ENCODE peak calls at places on chromosomes 6 and 20, in four cellular contexts. H is prostate gland, Q is pancreas, S is ovary. O is an unnamed sample.

GRCh38 chr20:20009784-20010253 is 7.3 kb upstream of the NAA20 start:
- DNase-seq in H (no peak), Q (no peak), S (no peak), O (no peak)

GRCh38 chr20:46831633-46832011 is 63.0 kb upstream of the EYA2 start:
- DNase-seq in H (no peak), Q (no peak), S (no peak), O (no peak)

GRCh38 chr6:52385074-52385473 is 23.1 kb downstream of the PAQR8 start:
- DNase-seq in H (no peak), Q (no peak), S (no peak), O (no peak)

GRCh38 chr6:128641701-128642100 is 121.3 kb upstream of the PTPRK start:
- DNase-seq in H (no peak), Q (no peak), S (no peak), O (no peak)

GRCh38 chr6:169074551-169074950 is 179.1 kb downstream of the THBS2 start:
- DNase-seq in H (no peak), Q (no peak), S (no peak), O (no peak)

GRCh38 chr6:158849899-158850806 is 31.0 kb upstream of the EZR start:
- DNase-seq in H (peak; percentile 29), Q (no peak), S (no peak), O (peak; percentile 54)

GRCh38 chr6:26233608-26234420 is 131.2 kb upstream of the BTN3A2 start:
- DNase-seq in H (peak; percentile 79), Q (no peak), S (no peak), O (peak; percentile 58)

GRCh38 chr6:89495961-89496535 is 63.1 kb downstream of the ANKRD6 start:
- DNase-seq in H (no peak), Q (no peak), S (no peak), O (no peak)

GRCh38 chr6:21431526-21431925 is 162.0 kb upstream of the SOX4 start:
- DNase-seq in H (no peak), Q (no peak), S (no peak), O (no peak)

GRCh38 chr6:24931752-24932691 is 3.7 kb downstream of the RIPOR2 start:
- DNase-seq in H (no peak), Q (no peak), S (no peak), O (no peak)

GRCh38 chr6:24931296-24931695 is 4.5 kb downstream of the RIPOR2 start:
- DNase-seq in H (no peak), Q (no peak), S (no peak), O (no peak)

GRCh38 chr6:24929255-24929654 is 6.5 kb downstream of the RIPOR2 start:
- DNase-seq in H (no peak), Q (no peak), S (no peak), O (no peak)

GRCh38 chr6:24927985-24928735 is 7.6 kb downstream of the RIPOR2 start:
- DNase-seq in H (no peak), Q (no peak), S (no peak), O (no peak)

GRCh38 chr6:24930386-24930785 is 5.4 kb downstream of the RIPOR2 start:
- DNase-seq in H (no peak), Q (no peak), S (no peak), O (no peak)
- H3K4me3 ChIP-seq in H (no peak overlapping the region), Q (no peak overlapping the region), S (no peak overlapping the region), O (no peak overlapping the region)

DNA sequence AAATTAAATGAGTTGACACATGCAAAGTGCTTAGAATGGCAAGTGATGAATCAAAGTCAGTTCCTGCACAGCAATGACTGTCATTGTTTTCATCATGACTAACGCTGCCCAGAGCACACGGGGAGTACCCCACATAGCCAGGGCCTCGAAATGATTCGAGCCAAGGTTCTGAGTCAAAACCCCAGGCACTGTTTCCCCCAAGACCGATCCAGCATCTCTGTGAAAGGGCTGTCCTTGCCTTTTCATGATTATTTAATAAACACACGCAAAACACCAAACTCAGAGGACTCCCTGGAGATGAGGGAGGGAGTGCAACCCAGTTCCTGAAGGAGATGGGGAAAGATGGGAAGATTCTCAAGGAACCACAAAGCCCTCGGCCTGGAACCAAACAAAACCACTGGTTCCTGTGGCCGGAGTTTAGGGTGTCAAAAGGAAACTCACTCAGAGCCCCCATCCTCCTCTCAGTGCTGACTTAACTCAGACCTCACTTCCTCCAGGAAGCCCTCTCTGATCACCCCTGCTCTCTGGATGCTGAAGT is 3.8 kb downstream of the PREX1 start:
- DNase-seq in H (no peak), Q (no peak), S (no peak), O (no peak)
- H3K4me3 ChIP-seq in H (no peak overlapping the region), Q (no peak overlapping the region), S (no peak overlapping the region), O (no peak overlapping the region)

DNA sequence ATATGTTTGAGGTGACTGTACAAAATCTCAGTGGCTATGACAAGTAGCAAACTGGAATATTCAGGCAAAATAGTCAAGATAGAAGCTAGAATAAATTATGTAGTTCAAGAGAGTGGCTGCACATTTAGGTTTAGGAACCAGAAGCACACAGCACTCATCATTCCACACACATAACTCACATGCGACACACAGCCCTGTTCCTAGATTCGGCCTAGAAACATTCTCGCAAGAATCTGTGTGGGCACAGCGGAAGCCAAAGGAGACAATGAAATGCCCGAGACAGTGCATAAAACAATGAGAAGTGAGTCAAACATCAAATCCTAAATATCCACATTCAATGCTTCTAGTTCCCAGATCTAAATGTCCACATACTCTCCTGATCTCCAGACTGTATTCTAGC is 9.5 kb upstream of the SUPT3H start:
- DNase-seq in H (no peak), Q (no peak), S (no peak), O (no peak)
- H3K4me3 ChIP-seq in H (no peak overlapping the region), Q (no peak overlapping the region), S (no peak overlapping the region), O (no peak overlapping the region)

DNA sequence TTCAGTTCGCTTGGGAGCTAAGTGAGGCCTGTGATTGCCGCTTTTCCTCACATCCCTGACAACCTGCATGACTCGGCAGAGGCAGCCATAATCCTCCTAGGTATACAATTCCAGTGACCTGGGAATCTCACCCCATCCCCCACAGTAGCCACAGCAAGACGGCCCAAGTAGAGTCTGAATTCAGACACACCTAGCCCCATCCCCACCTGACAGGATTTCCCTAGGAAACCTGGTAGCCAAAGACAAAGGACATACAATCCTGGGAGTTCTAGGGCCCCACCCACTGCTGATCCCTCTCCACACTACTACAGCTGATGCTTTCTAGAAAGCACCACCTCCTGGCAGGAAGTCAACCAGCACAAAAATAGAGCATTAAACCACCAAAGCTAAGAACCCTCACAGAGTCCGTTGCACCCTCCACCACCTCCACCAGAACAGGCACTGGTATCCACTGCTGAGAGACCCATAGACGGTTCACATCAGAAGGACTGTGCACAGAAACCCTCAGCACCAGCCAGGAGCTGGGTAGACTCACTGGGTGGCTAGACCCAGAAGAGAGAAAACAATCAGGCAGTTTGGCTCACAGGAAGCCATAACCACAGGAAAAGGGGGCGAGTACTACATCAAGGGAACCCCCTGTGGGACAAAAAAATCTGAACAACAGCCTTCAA is 17.9 kb upstream of the RUNX2 start:
- DNase-seq in H (no peak), Q (no peak), S (no peak), O (no peak)
- H3K4me3 ChIP-seq in H (no peak overlapping the region), Q (no peak overlapping the region), S (no peak overlapping the region), O (no peak overlapping the region)

GRCh38 chr20:38144608-38145093 is 20.4 kb downstream of the TGM2 start:
- DNase-seq in H (no peak), Q (no peak), S (no peak), O (no peak)

GRCh38 chr20:38143646-38144554 is 21.2 kb downstream of the TGM2 start:
- DNase-seq in H (no peak), Q (peak; percentile 45), S (no peak), O (peak; percentile 45)

GRCh38 chr20:38141889-38142494 is 23.1 kb downstream of the TGM2 start:
- DNase-seq in H (no peak), Q (no peak), S (no peak), O (no peak)

GRCh38 chr20:38141154-38141888 is 23.7 kb downstream of the TGM2 start:
- DNase-seq in H (no peak), Q (no peak), S (no peak), O (no peak)

GRCh38 chr20:38143238-38143645 is 21.8 kb downstream of the TGM2 start:
- DNase-seq in H (no peak), Q (no peak), S (no peak), O (no peak)
- H3K4me3 ChIP-seq in H (no peak overlapping the region), Q (no peak overlapping the region), S (no peak overlapping the region), O (no peak overlapping the region)

GRCh38 chr6:1623769-1624070 is 14.0 kb downstream of the FOXC1 start:
- DNase-seq in H (no peak), Q (no peak), S (no peak), O (peak; percentile 7)
- H3K4me3 ChIP-seq in H (peak overlapping the region; percentile 44), Q (no peak overlapping the region), S (no peak overlapping the region), O (no peak overlapping the region)

DNA sequence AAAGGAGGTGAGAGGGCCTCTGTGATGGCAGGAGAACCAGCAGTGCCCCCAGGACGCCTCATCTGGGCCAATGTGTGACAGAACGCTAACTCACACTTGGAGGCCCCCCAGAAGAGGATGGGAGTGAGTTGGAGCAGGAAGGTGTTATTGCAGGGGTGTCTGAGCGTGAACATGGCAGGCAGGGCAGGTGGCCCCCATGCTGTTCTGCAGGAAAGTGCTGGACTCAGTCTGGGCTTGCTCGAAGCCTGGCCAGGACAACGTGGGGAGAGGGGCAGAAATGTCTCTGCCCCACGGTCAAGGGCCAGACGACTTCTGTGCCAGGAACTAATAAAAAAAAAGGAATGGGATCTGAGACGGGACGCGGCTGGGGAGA is 931 bp upstream of the EBF4 start:
- DNase-seq in H (no peak), Q (no peak), S (peak; percentile 22), O (no peak)
- H3K4me3 ChIP-seq in H (peak overlapping the region; percentile 65), Q (peak overlapping the region; percentile 50), S (peak overlapping the region; percentile 64), O (peak overlapping the region; percentile 63)

GRCh38 chr20:4942336-4942735 is 59.0 kb downstream of the SLC23A2 start:
- DNase-seq in H (no peak), Q (no peak), S (no peak), O (no peak)

GRCh38 chr20:4936851-4937412 is 64.4 kb downstream of the SLC23A2 start:
- DNase-seq in H (no peak), Q (no peak), S (no peak), O (no peak)

GRCh38 chr20:4937422-4938319 is 63.6 kb downstream of the SLC23A2 start:
- DNase-seq in H (peak; percentile 69), Q (peak; percentile 25), S (no peak), O (peak; percentile 59)

GRCh38 chr20:4932061-4932460 is 69.2 kb downstream of the SLC23A2 start:
- DNase-seq in H (no peak), Q (no peak), S (no peak), O (no peak)

DNA sequence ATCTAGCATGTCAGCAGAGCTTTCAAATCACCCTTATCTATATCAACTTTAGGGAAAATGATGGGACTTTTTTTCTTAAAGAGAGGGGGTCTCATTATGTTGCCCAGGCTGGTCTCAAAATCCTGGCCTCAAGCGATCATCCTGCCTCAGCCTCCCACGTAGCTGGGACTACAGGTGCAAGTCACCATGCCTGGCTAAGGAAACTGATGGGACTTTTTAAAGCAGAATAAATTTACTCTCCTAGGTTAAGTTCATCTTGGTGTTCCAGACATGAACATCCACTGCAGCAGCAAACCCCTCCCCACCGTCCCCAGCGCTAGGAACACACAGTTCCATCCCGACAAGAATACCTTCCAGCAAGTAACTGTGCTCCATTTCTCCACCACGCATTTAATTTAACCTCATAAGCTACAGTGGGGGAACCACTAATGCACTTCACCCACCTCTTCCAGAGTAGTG is 64.9 kb downstream of the SLC23A2 start:
- DNase-seq in H (no peak), Q (no peak), S (no peak), O (no peak)
- H3K4me3 ChIP-seq in H (no peak overlapping the region), Q (no peak overlapping the region), S (no peak overlapping the region), O (no peak overlapping the region)